ENCODE peak calls at places on chromosomes 11 and 22, in five cellular contexts. N is hepatocyte; I is kidney glomerular epithelial cell; H is stimulated activated CD4-positive, alpha-beta T cell treated with anti-CD3 and anti-CD28 coated beads, TNF-alpha, amount 100 ng/mL, for 1 hour; J is KG1. G is an unnamed sample.

GRCh38 chr22:27804683-27805297 is 3.2 kb upstream of the MN1 start:
- DNase-seq in N (peak), I (peak), H (no peak), J (peak), G (peak)

GRCh38 chr22:45185718-45186511 is 22.2 kb downstream of the NUP50 start:
- DNase-seq in N (no peak), I (no peak), H (no peak), J (no peak), G (no peak)

GRCh38 chr22:45268167-45268957 is 16.4 kb upstream of the UPK3A start:
- DNase-seq in N (peak), I (no peak), H (no peak), J (no peak), G (no peak)

GRCh38 chr11:63536669-63537292 is at the start of gene PLAAT4:
- DNase-seq in N (peak), I (no peak), H (no peak), J (peak), G (peak)

GRCh38 chr22:49281467-49282340 is 546.0 kb downstream of the BRD1 start:
- DNase-seq in N (peak), I (no peak), H (no peak), J (no peak), G (peak)

GRCh38 chr11:34613462-34614183 is 7.3 kb upstream of the EHF start:
- DNase-seq in N (no peak), I (no peak), H (no peak), J (peak), G (no peak)

GRCh38 chr11:32809313-32809712 is 14.9 kb upstream of the CCDC73 start:
- DNase-seq in N (peak), I (peak), H (no peak), J (peak), G (peak)

GRCh38 chr11:93577291-93577690 is 34.1 kb upstream of the SMCO4 start:
- DNase-seq in N (no peak), I (no peak), H (no peak), J (no peak), G (peak)

GRCh38 chr11:73401217-73401923 is 25.2 kb downstream of the RELT start:
- DNase-seq in N (no peak), I (no peak), H (no peak), J (no peak), G (no peak)

GRCh38 chr11:131504199-131504949 is 134.0 kb downstream of the NTM start:
- DNase-seq in N (peak), I (no peak), H (no peak), J (no peak), G (peak)

GRCh38 chr11:3613998-3614741 is 27.6 kb downstream of the ART5 start:
- DNase-seq in N (no peak), I (no peak), H (no peak), J (no peak), G (no peak)

GRCh38 chr22:35914665-35915476 is 113.8 kb downstream of the RBFOX2 start:
- DNase-seq in N (peak), I (peak), H (no peak), J (no peak), G (peak)

G was measured in Daoy.